ENCODE peak calls at places on chromosomes 11 and 22, in seven cellular contexts. M, K, B, N, R, J and X are unnamed samples.
A peak's percentile ranks its signal among the peaks of the same experiment; 100 is the strongest.

GRCh38 chr22:32044913-32045312 is 1.9 kb downstream of the SLC5A1 start:
- DNase-seq in M (no peak), K (no peak), B (peak; percentile 2), N (no peak), R (no peak), J (no peak), X (peak; percentile 7)

GRCh38 chr11:8382436-8383053 is 118.9 kb upstream of the LMO1 start:
- DNase-seq in M (no peak), K (peak; percentile 20), B (peak; percentile 20), N (no peak), R (no peak), J (peak; percentile 78), X (peak; percentile 54)

GRCh38 chr11:76172583-76172982 is 33.7 kb downstream of the WNT11 start:
- DNase-seq in M (no peak), K (no peak), B (no peak), N (no peak), R (no peak), J (no peak), X (no peak)

GRCh38 chr11:112050721-112051120 is 23.1 kb downstream of the PIH1D2 start:
- DNase-seq in M (no peak), K (no peak), B (no peak), N (no peak), R (no peak), J (no peak), X (no peak)

GRCh38 chr11:96207459-96208449 is 135.2 kb downstream of the MAML2 start:
- DNase-seq in M (no peak), K (no peak), B (no peak), N (no peak), R (no peak), J (no peak), X (no peak)

GRCh38 chr11:63849691-63850090 is 10.8 kb downstream of the MARK2 start:
- DNase-seq in M (no peak), K (no peak), B (no peak), N (no peak), R (no peak), J (no peak), X (no peak)

GRCh38 chr22:23478175-23478574 is 101.9 kb downstream of the IGLL1 start:
- DNase-seq in M (no peak), K (no peak), B (no peak), N (no peak), R (no peak), J (no peak), X (peak; percentile 17)

GRCh38 chr11:73454987-73455386 is 78.8 kb downstream of the RELT start:
- DNase-seq in M (no peak), K (no peak), B (no peak), N (no peak), R (no peak), J (no peak), X (no peak)

GRCh38 chr11:134371436-134372185 is 39.8 kb downstream of the GLB1L2 start:
- DNase-seq in M (no peak), K (no peak), B (no peak), N (no peak), R (no peak), J (no peak), X (no peak)

GRCh38 chr22:46484861-46485595 is 52.4 kb downstream of the CELSR1 start:
- DNase-seq in M (no peak), K (peak; percentile 14), B (no peak), N (no peak), R (no peak), J (no peak), X (peak; percentile 19)

GRCh38 chr11:117970400-117971024 is 15.7 kb upstream of the IL10RA start:
- DNase-seq in M (no peak), K (no peak), B (no peak), N (no peak), R (no peak), J (no peak), X (no peak)

GRCh38 chr11:60711316-60711715 is 11.9 kb downstream of the MS4A8 start:
- DNase-seq in M (no peak), K (no peak), B (no peak), N (no peak), R (no peak), J (no peak), X (no peak)

GRCh38 chr11:22508691-22509090 is 116.9 kb downstream of the FANCF start:
- DNase-seq in M (no peak), K (no peak), B (no peak), N (no peak), R (no peak), J (no peak), X (no peak)

GRCh38 chr11:14520086-14520901 is at the start of gene PSMA1:
- DNase-seq in M (peak; percentile 97), K (peak; percentile 89), B (peak; percentile 95), N (peak; percentile 92), R (peak; percentile 87), J (peak; percentile 98), X (peak; percentile 92)

GRCh38 chr11:109123811-109124787 is 297.9 kb upstream of the C11orf87 start:
- DNase-seq in M (no peak), K (peak; percentile 2), B (peak; percentile 52), N (peak; percentile 42), R (no peak), J (no peak), X (peak; percentile 8)

GRCh38 chr11:130907229-130907628 is 9.1 kb downstream of the SNX19 start:
- DNase-seq in M (no peak), K (no peak), B (no peak), N (no peak), R (no peak), J (no peak), X (no peak)

GRCh38 chr22:47678048-47678447 is 915.6 kb downstream of the TBC1D22A start:
- DNase-seq in M (no peak), K (no peak), B (no peak), N (no peak), R (no peak), J (no peak), X (no peak)

GRCh38 chr22:25078591-25078990 is 121.1 kb upstream of the CRYBB3 start:
- DNase-seq in M (no peak), K (no peak), B (no peak), N (no peak), R (no peak), J (no peak), X (no peak)

GRCh38 chr22:21108379-21109115 is 62.8 kb downstream of the LRRC74B start:
- DNase-seq in M (no peak), K (no peak), B (no peak), N (no peak), R (no peak), J (no peak), X (peak; percentile 11)

GRCh38 chr11:40513281-40513680 is 946.2 kb downstream of the LRRC4C start:
- DNase-seq in M (no peak), K (no peak), B (no peak), N (no peak), R (no peak), J (no peak), X (no peak)

DNA sequence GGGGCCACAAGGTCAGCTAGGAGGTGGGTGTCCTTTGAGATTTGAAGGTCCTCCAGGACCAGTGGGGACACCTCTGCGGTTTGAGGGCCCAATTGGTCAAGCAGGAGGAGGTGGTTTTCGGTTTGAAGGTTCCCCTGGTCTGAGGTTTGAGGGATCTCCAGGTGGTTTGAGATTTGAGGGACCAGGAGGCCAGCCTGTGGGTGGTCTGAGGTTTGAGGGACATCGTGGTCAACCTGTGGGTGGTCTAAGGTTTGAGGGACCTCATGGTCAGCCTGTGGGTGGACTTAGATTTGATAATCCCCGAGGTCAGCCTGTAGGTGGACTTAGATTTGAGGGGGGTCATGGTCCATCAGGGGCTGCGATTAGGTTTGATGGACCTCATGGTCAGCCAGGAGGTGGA is 11.8 kb downstream of the PCF11 start:
- DNase-seq in M (no peak), K (no peak), B (no peak), N (no peak), R (no peak), J (no peak), X (no peak)
- H3K4me3 ChIP-seq in M (no peak overlapping the region), K (no peak overlapping the region), B (no peak overlapping the region), N (no peak overlapping the region), R (no peak overlapping the region), J (no peak overlapping the region), X (no peak overlapping the region)

DNA sequence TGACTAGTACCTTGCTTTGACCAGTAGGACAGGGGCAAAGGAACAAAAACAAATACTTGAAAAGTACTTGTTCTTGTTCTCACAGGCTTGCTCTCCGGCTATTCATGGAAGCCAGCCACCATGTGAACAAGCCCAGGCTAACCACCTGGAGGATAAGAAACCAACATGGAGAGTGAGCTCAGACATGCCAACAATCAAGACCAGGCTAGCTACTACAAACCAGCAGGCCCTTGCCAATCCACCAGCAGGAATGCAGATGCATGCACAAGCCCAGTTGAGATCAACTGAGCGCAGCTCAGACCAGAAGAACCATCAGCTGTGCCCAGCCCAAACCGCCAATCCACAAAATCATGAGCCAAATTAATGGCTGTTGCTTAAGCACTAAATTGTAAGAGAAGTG is 180.1 kb upstream of the ISX start:
- DNase-seq in M (no peak), K (no peak), B (peak; percentile 19), N (no peak), R (no peak), J (no peak), X (no peak)
- H3K4me3 ChIP-seq in M (no peak overlapping the region), K (no peak overlapping the region), B (no peak overlapping the region), N (no peak overlapping the region), R (no peak overlapping the region), J (no peak overlapping the region), X (no peak overlapping the region)

DNA sequence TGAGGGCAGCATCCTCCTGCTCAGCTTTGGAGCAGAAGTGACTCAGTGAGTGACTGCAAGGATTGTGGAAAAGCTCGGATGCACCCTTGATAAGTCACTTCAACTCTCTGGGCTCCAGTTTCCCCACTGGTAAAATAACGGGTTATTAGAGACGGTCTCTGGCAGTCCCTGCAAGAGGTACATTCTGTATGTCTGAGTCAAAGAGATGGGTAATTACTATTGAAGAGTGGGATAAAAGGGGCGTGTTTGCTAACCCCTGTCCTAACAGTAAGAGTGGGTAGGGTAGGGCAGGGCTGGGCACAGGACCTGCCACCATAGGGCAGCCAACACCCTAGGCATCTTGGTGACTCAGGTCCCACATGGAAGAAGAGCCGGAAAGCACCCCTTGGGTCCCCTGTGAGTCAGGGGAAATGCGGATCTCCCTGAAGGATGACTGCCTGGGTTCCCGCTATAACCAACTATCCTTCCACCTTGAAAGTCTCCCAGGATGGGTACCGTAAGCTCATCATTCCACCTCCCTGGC is 7.3 kb upstream of the AHNAK start:
- DNase-seq in M (no peak), K (peak; percentile 92), B (peak; percentile 83), N (no peak), R (no peak), J (no peak), X (peak; percentile 96)
- H3K4me3 ChIP-seq in M (peak overlapping the region; percentile 29), K (peak overlapping the region; percentile 24), B (peak overlapping the region; percentile 52), N (peak overlapping the region; percentile 29), R (no peak overlapping the region), J (no peak overlapping the region), X (peak overlapping the region; percentile 38)

DNA sequence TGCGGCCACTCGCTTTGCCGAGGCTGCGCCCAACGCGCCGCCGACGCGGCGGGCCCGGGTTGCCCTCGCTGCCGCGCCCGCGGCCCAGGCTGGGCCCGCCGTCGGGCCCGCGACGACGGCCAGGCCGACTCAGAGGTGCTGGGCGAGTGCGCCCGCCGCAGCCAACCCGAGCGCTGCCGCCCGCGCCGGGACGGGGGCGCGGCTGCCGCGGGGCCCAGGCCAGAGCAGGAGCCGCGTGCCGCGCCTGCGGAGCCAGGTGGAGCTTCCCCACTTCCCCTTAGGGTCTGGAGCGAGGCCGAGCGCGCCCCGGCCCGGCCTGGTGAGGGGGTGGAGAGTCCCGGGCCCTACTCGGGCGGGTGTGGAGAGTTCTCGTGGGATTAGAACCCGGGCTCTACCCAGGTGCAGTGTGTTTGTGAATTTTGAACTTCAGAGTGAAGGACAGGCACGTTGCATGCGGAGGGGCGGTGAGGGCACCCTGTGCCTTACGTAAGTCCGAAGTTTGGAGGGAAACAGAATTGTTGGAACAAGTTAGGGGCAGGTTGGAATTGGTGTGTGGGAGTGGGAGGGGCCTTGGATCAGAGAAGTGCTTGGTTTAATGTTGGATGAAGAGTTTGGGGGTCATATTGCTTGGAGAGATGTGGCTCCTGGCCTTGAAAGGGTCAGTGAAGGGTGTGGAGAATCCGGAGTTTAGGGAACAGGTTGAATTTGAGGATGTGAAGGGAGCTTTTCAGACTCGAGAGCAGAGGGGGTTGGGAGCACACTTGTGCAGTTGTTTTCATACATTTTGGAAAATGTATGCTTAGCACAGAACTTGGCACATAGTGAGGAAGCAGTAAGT is 697 bp downstream of the RNF169 start:
- DNase-seq in M (peak; percentile 79), K (peak; percentile 28), B (peak; percentile 22), N (peak; percentile 62), R (peak; percentile 55), J (peak; percentile 62), X (peak; percentile 34)
- H3K4me3 ChIP-seq in M (peak overlapping the region; percentile 69), K (peak overlapping the region; percentile 65), B (peak overlapping the region; percentile 84), N (peak overlapping the region; percentile 87), R (peak overlapping the region; percentile 90), J (peak overlapping the region; percentile 69), X (peak overlapping the region; percentile 84)